ENCODE peak calls at places on chromosomes 16 and 17, in ten cellular contexts. O is bronchial epithelial cell; G is naive thymus-derived CD8-positive, alpha-beta T cell; Z is GDM1; J is T-helper 1 cell; S is psoas muscle; D is nephron progenitor cell; T is posterior cingulate gyrus; U is endodermal cell; B is SIG-M5. R is an unnamed sample.

GRCh38 chr17:1629647-1630310 is 1.1 kb upstream of the SLC43A2 start:
- DNase-seq in O (peak), G (peak), Z (peak), J (peak), S (peak), D (peak), T (peak), U (peak), B (no peak), R (no peak)

GRCh38 chr16:30787613-30788378 is 791 bp upstream of the ZNF629 start:
- DNase-seq in O (no peak), G (no peak), Z (no peak), J (no peak), S (no peak), D (no peak), T (no peak), U (peak), B (no peak), R (no peak)

GRCh38 chr16:57469046-57469445 is 6.6 kb downstream of the POLR2C start:
- DNase-seq in O (no peak), G (no peak), Z (no peak), J (no peak), S (no peak), D (no peak), T (no peak), U (no peak), B (no peak), R (no peak)

GRCh38 chr17:41919165-41919817 is 540 bp upstream of the ACLY start:
- DNase-seq in O (peak), G (no peak), Z (no peak), J (no peak), S (no peak), D (no peak), T (no peak), U (peak), B (no peak), R (peak)

GRCh38 chr16:88023366-88023765 is 72.1 kb downstream of the BANP start:
- DNase-seq in O (no peak), G (no peak), Z (no peak), J (no peak), S (no peak), D (no peak), T (no peak), U (no peak), B (no peak), R (no peak)

GRCh38 chr16:48317614-48318013 is 67.6 kb downstream of the SIAH1 start:
- DNase-seq in O (peak), G (no peak), Z (peak), J (no peak), S (no peak), D (no peak), T (no peak), U (no peak), B (peak), R (no peak)

GRCh38 chr17:44022246-44022645 is 7.5 kb upstream of the TMEM101 start:
- DNase-seq in O (no peak), G (no peak), Z (no peak), J (no peak), S (no peak), D (no peak), T (peak), U (no peak), B (no peak), R (no peak)

GRCh38 chr17:70239391-70239826 is 70.1 kb downstream of the KCNJ2 start:
- DNase-seq in O (no peak), G (no peak), Z (no peak), J (no peak), S (no peak), D (no peak), T (no peak), U (no peak), B (no peak), R (no peak)

GRCh38 chr17:33284022-33284421 is 9.1 kb downstream of the ASIC2 start:
- DNase-seq in O (peak), G (no peak), Z (no peak), J (no peak), S (peak), D (no peak), T (no peak), U (no peak), B (no peak), R (no peak)

GRCh38 chr16:12313902-12314621 is 337.5 kb downstream of the SNX29 start:
- DNase-seq in O (no peak), G (no peak), Z (no peak), J (no peak), S (no peak), D (no peak), T (no peak), U (no peak), B (no peak), R (no peak)

GRCh38 chr17:61510237-61510636 is 58.0 kb downstream of the TBX4 start:
- DNase-seq in O (no peak), G (no peak), Z (no peak), J (no peak), S (no peak), D (no peak), T (no peak), U (no peak), B (no peak), R (no peak)

GRCh38 chr16:89721644-89722391 is 481 bp downstream of the ZNF276 start:
- DNase-seq in O (peak), G (peak), Z (peak), J (peak), S (peak), D (peak), T (peak), U (no peak), B (no peak), R (peak)

GRCh38 chr16:85417156-85417860 is 195.8 kb upstream of the GSE1 start:
- DNase-seq in O (no peak), G (no peak), Z (no peak), J (no peak), S (no peak), D (peak), T (peak), U (no peak), B (no peak), R (no peak)

GRCh38 chr17:32755045-32755805 is 121.7 kb downstream of the MYO1D start:
- DNase-seq in O (peak), G (no peak), Z (no peak), J (no peak), S (no peak), D (no peak), T (no peak), U (no peak), B (no peak), R (no peak)

GRCh38 chr16:31538199-31538598 is 10.5 kb downstream of the AHSP start:
- DNase-seq in O (no peak), G (no peak), Z (no peak), J (no peak), S (no peak), D (no peak), T (no peak), U (no peak), B (no peak), R (no peak)

GRCh38 chr16:31147574-31147973 is 2.3 kb downstream of the PRSS36 start:
- DNase-seq in O (no peak), G (no peak), Z (no peak), J (no peak), S (no peak), D (no peak), T (no peak), U (no peak), B (no peak), R (no peak)

GRCh38 chr16:3773663-3774062 is 56.3 kb upstream of the TRAP1 start:
- DNase-seq in O (no peak), G (no peak), Z (no peak), J (no peak), S (no peak), D (no peak), T (no peak), U (no peak), B (no peak), R (no peak)

GRCh38 chr17:951388-952132 is 28.0 kb downstream of the NXN start:
- DNase-seq in O (peak), G (no peak), Z (no peak), J (no peak), S (peak), D (peak), T (peak), U (peak), B (no peak), R (no peak)

GRCh38 chr17:80545499-80545826 is 825 bp downstream of the RPTOR start:
- DNase-seq in O (no peak), G (no peak), Z (no peak), J (no peak), S (no peak), D (no peak), T (no peak), U (no peak), B (no peak), R (no peak)

R was measured in dorsolateral prefrontal cortex.